ENCODE peak calls at places on chromosomes 5 and 9, in five cellular contexts. H is neural progenitor cell, W is cardiac muscle cell, U is uterus, Q is PC-3. C is an unnamed sample. For H3K27me3, the result is how much of the 10 kb centered on the place peaks cover.

GRCh38 chr5:8981496-8981895 is 564.4 kb downstream of the SEMA5A start:
- DNase-seq in H (no peak), W (peak), U (no peak), Q (no peak), C (no peak)

GRCh38 chr5:43616535-43616934 is 13.6 kb downstream of the NNT start:
- DNase-seq in H (no peak), W (peak), U (no peak), Q (no peak), C (no peak)

GRCh38 chr9:114894801-114895433 is 35.5 kb downstream of the TNFSF8 start:
- DNase-seq in H (no peak), W (peak), U (no peak), Q (peak), C (no peak)

GRCh38 chr9:128712451-128713410 is 10.4 kb downstream of the PKN3 start:
- DNase-seq in H (no peak), W (no peak), U (no peak), Q (no peak), C (peak)

GRCh38 chr5:73450672-73451217 is 2.2 kb upstream of the FOXD1 start:
- DNase-seq in H (peak), W (no peak), U (no peak), Q (no peak), C (no peak)

GRCh38 chr9:77833686-77834429 is 185.7 kb upstream of the GNA14 start:
- DNase-seq in H (no peak), W (no peak), U (no peak), Q (no peak), C (no peak)

GRCh38 chr9:123453904-123454321 is 97.9 kb downstream of the CRB2 start:
- DNase-seq in H (no peak), W (peak), U (no peak), Q (no peak), C (no peak)

GRCh38 chr5:154756871-154757646 is 1.9 kb downstream of the LARP1 start:
- DNase-seq in H (peak), W (peak), U (peak), Q (peak), C (peak)

GRCh38 chr5:96336351-96336985 is 96.6 kb downstream of the PCSK1 start:
- DNase-seq in H (peak), W (peak), U (peak), Q (peak), C (peak)

GRCh38 chr5:172878585-172879433 is 44.8 kb downstream of the ERGIC1 start:
- DNase-seq in H (no peak), W (no peak), U (no peak), Q (no peak), C (peak)

GRCh38 chr5:22319798-22320197 is 533.3 kb downstream of the CDH12 start:
- DNase-seq in H (peak), W (no peak), U (no peak), Q (no peak), C (no peak)

GRCh38 chr5:33482335-33482734 is 41.6 kb downstream of the TARS1 start:
- DNase-seq in H (peak), W (no peak), U (no peak), Q (no peak), C (no peak)

GRCh38 chr9:6441269-6441668 is 28.3 kb downstream of the UHRF2 start:
- DNase-seq in H (no peak), W (no peak), U (no peak), Q (no peak), C (no peak)

GRCh38 chr9:70502690-70503089 is 88.2 kb upstream of the KLF9 start:
- DNase-seq in H (no peak), W (no peak), U (no peak), Q (no peak), C (no peak)

GRCh38 chr9:22136446-22137140 is 127.5 kb upstream of the CDKN2B start:
- DNase-seq in H (no peak), W (peak), U (no peak), Q (peak), C (no peak)

GRCh38 chr9:135898634-135899407 is 8.5 kb downstream of the CAMSAP1 start:
- DNase-seq in H (no peak), W (peak), U (no peak), Q (peak), C (no peak)

GRCh38 chr9:133990366-133991210 is 1.5 kb downstream of the VAV2 start:
- DNase-seq in H (peak), W (peak), U (no peak), Q (peak), C (peak)

GRCh38 chr5:170885779-170886178 is 24.0 kb downstream of the RANBP17 start:
- DNase-seq in H (no peak), W (peak), U (no peak), Q (no peak), C (no peak)

GRCh38 chr5:160638141-160638742 is 213.8 kb downstream of the ATP10B start:
- DNase-seq in H (no peak), W (no peak), U (no peak), Q (no peak), C (no peak)

GRCh38 chr5:80667384-80667783 is 12.6 kb upstream of the DHFR start:
- DNase-seq in H (no peak), W (no peak), U (no peak), Q (no peak), C (no peak)

GRCh38 chr5:156981481-156981880 is 18.5 kb upstream of the TIMD4 start:
- DNase-seq in H (no peak), W (no peak), U (no peak), Q (no peak), C (no peak)

GRCh38 chr9:121640076-121640475 is 11.4 kb upstream of the DAB2IP start:
- DNase-seq in H (peak), W (peak), U (peak), Q (peak), C (no peak)

GRCh38 chr5:86570427-86571083 is 47.2 kb upstream of the COX7C start:
- DNase-seq in H (no peak), W (no peak), U (no peak), Q (peak), C (no peak)

GRCh38 chr9:115058684-115059315 is 59.2 kb downstream of the TNC start:
- DNase-seq in H (no peak), W (peak), U (no peak), Q (peak), C (no peak)

GRCh38 chr5:14665949-14666741 is 1.6 kb downstream of the OTULIN start:
- DNase-seq in H (peak), W (no peak), U (no peak), Q (peak), C (no peak)

GRCh38 chr5:43555895-43556606 is 826 bp downstream of the PAIP1 start:
- DNase-seq in H (peak), W (peak), U (peak), Q (peak), C (peak)

GRCh38 chr9:94945191-94946144 is 219.0 kb downstream of the AOPEP start:
- DNase-seq in H (no peak), W (peak), U (peak), Q (peak), C (peak)

GRCh38 chr9:17319822-17320221 is 185.0 kb downstream of the CNTLN start:
- DNase-seq in H (no peak), W (no peak), U (no peak), Q (no peak), C (no peak)

GRCh38 chr9:134566196-134566822 is 75.3 kb upstream of the COL5A1 start:
- DNase-seq in H (no peak), W (no peak), U (peak), Q (no peak), C (no peak)

GRCh38 chr5:43041669-43042175 is 1.6 kb upstream of the ANXA2R start:
- DNase-seq in H (no peak), W (peak), U (peak), Q (peak), C (peak)

GRCh38 chr5:181121675-181122561 is 9.1 kb downstream of the OR2V1 start:
- DNase-seq in H (no peak), W (no peak), U (no peak), Q (no peak), C (no peak)

GRCh38 chr5:9536717-9537116 is 9.2 kb downstream of the SEMA5A start:
- DNase-seq in H (no peak), W (no peak), U (no peak), Q (no peak), C (no peak)

GRCh38 chr9:81562221-81563019 is 126.9 kb downstream of the TLE1 start:
- DNase-seq in H (peak), W (peak), U (no peak), Q (peak), C (peak)

GRCh38 chr5:1887400-1888360 is 5.0 kb upstream of the IRX4 start:
- DNase-seq in H (peak), W (no peak), U (no peak), Q (no peak), C (no peak)

GRCh38 chr5:169803077-169803981 is 166.3 kb downstream of the DOCK2 start:
- DNase-seq in H (no peak), W (peak), U (peak), Q (peak), C (no peak)

GRCh38 chr5:41406424-41406823 is 104.0 kb downstream of the PLCXD3 start:
- DNase-seq in H (no peak), W (no peak), U (no peak), Q (no peak), C (no peak)

DNA sequence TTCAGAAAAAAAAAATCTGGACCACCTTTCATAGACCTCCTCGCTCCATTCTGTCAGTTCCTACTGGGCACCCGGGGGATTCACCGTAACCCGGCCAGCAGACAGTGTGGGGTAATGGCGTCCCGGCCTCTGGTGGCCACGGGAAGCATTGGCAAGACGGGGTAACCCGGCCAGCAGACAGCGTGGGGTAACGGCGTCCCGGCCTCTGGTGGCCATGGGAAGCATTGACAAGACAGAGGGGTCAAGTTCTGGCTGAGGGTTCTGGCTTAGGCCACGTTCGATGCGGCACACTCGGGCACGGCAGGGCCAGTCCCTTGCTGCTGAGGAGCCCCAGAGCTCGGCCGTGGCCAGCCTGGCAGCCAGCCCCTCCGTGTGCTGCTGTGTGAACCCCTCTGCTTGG is 116.2 kb upstream of the RAPGEF1 start:
- DNase-seq in H (peak), W (no peak), U (no peak), Q (no peak), C (no peak)
- TF ChIP-seq CTCF in H (peak), W (no peak), U (no peak), Q (no peak), C (no peak)

DNA sequence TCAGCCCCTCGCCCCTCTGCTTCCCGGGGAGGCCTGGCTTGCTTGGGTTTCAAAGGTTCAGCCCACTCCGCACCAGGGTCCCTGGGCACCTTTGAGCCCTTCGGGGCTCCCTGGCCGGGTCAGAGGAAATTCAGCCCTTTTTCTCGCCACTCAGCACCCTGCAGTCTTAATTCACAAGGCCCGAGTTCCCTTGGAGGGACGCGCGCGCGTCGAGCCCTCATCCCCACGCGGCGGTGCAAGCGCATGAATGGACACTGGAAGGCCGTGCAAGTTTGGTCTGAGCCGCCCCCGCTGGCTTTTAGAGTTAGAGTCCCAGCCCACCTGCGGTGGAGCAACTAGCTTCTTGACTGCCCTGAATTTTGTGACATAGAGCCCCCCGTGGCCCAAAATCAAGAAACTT is 4.5 kb downstream of the EBF1 start:
- DNase-seq in H (peak), W (no peak), U (peak), Q (no peak), C (peak)
- H3K27me3 ChIP-seq in H (half or more), W (half or more), U (under half), Q (under half), C (under half)

DNA sequence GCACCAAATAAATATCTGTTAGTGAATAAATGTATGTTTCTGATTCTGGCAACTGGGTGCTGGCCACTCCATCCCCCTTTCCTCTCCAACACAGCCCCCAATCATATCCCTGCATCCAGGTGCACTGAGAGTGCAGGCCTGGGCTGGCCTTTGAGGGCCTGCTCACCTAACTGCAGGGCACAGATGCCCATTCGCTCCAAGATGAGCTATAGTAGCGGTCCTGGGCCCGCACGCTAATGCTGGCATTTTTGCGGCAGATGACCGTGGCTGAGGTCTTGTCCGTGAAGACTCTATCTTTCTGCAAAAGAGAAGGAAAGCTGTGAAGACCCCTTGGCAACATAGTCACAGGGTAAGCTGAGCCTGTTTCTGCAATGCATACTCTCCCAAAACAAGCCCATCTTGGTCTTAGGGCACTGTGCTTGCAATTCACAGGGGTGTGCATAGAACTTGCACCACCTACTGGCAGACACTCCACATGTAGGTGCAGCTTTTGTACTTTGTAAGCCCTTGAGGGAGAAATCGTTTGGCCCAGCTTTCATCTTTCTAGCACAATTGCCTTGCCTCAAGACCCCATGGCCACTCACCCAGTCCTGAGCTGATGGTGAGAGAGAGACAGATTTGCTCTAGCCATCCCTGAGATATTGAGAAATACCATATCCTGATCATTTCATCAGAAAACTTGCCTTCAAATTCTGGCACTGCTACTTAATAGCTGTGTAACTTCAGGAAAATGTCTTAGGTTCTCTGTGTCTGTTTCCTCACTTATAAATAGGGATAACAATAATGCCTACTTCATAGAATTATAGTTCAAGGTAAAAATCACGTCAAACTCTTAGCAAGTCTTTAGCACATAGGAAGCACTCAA is 13.5 kb downstream of the IL12B start:
- DNase-seq in H (peak), W (peak), U (no peak), Q (peak), C (no peak)
- TF ChIP-seq CTCF in H (peak), W (peak), U (peak), Q (peak), C (peak)

GRCh38 chr9:89179920-89180667 is 1.5 kb upstream of the SHC3 start:
- DNase-seq in H (peak), W (peak), U (peak), Q (peak), C (peak)
- H3K27me3 ChIP-seq in H (half or more), W (half or more), U (under half), Q (under half), C (under half)

C was measured in tibial artery.